ENCODE peak calls at places on chromosomes 7 and 10, in eight cellular contexts. U, Z, Q, T, L, W, V and G are unnamed samples.
A peak's percentile ranks its signal among the peaks of the same experiment; 100 is the strongest.

GRCh38 chr10:17029581-17030271 is 99.9 kb downstream of the CUBN start:
- DNase-seq in U (peak; percentile 74), Z (peak; percentile 53), Q (peak; percentile 66), T (peak; percentile 92), L (peak; percentile 80), W (peak; percentile 13), V (peak; percentile 23), G (peak; percentile 72)

GRCh38 chr10:23155166-23155565 is 36.9 kb upstream of the PTF1A start:
- DNase-seq in U (no peak), Z (no peak), Q (no peak), T (no peak), L (peak; percentile 26), W (no peak), V (no peak), G (peak; percentile 50)

GRCh38 chr10:34507217-34507616 is 307.9 kb downstream of the PARD3 start:
- DNase-seq in U (no peak), Z (no peak), Q (no peak), T (no peak), L (no peak), W (no peak), V (no peak), G (no peak)

GRCh38 chr7:5822742-5823503 is 41.5 kb upstream of the RNF216 start:
- DNase-seq in U (peak; percentile 97), Z (peak; percentile 96), Q (peak; percentile 98), T (peak; percentile 92), L (peak; percentile 96), W (peak; percentile 95), V (peak; percentile 92), G (peak; percentile 89)

GRCh38 chr10:87532696-87533095 is 28.0 kb downstream of the MINPP1 start:
- DNase-seq in U (no peak), Z (no peak), Q (no peak), T (no peak), L (no peak), W (no peak), V (no peak), G (no peak)

GRCh38 chr10:4725917-4726606 is 99.9 kb upstream of the AKR1E2 start:
- DNase-seq in U (no peak), Z (no peak), Q (no peak), T (peak; percentile 80), L (peak; percentile 83), W (peak; percentile 90), V (no peak), G (peak; percentile 83)

GRCh38 chr10:11335167-11335652 is 276.2 kb downstream of the USP6NL start:
- DNase-seq in U (peak; percentile 74), Z (no peak), Q (no peak), T (peak; percentile 17), L (no peak), W (no peak), V (no peak), G (peak; percentile 57)

GRCh38 chr10:97608991-97609561 is 19.6 kb downstream of the C10orf62 start:
- DNase-seq in U (peak; percentile 72), Z (no peak), Q (no peak), T (no peak), L (no peak), W (no peak), V (peak; percentile 3), G (no peak)

GRCh38 chr10:53430974-53431373 is 658.4 kb upstream of the MBL2 start:
- DNase-seq in U (no peak), Z (no peak), Q (no peak), T (no peak), L (no peak), W (no peak), V (no peak), G (no peak)

GRCh38 chr10:10830316-10831061 is 187.2 kb upstream of the CELF2 start:
- DNase-seq in U (no peak), Z (no peak), Q (no peak), T (peak; percentile 93), L (peak; percentile 53), W (no peak), V (no peak), G (peak; percentile 96)

GRCh38 chr7:144384555-144385245 is 18.8 kb downstream of the NOBOX start:
- DNase-seq in U (no peak), Z (no peak), Q (no peak), T (peak; percentile 77), L (peak; percentile 82), W (peak; percentile 45), V (no peak), G (peak; percentile 78)

GRCh38 chr7:155448632-155449007 is 9.3 kb upstream of the EN2 start:
- DNase-seq in U (no peak), Z (no peak), Q (no peak), T (no peak), L (no peak), W (no peak), V (no peak), G (no peak)

GRCh38 chr10:110503528-110504110 is 5.9 kb downstream of the DUSP5 start:
- DNase-seq in U (no peak), Z (no peak), Q (no peak), T (no peak), L (no peak), W (no peak), V (no peak), G (no peak)

GRCh38 chr7:72409638-72410015 is 2.5 kb downstream of the CALN1 start:
- DNase-seq in U (no peak), Z (no peak), Q (no peak), T (no peak), L (no peak), W (no peak), V (no peak), G (no peak)

GRCh38 chr7:21412291-21412896 is 15.5 kb upstream of the SP4 start:
- DNase-seq in U (no peak), Z (no peak), Q (no peak), T (peak; percentile 4), L (no peak), W (no peak), V (no peak), G (no peak)

GRCh38 chr7:155858521-155859061 is 46.3 kb upstream of the SHH start:
- DNase-seq in U (no peak), Z (no peak), Q (no peak), T (no peak), L (peak; percentile 93), W (peak; percentile 77), V (no peak), G (no peak)

GRCh38 chr7:100159099-100159623 is 638 bp upstream of the TRAPPC14 start:
- DNase-seq in U (no peak), Z (no peak), Q (no peak), T (no peak), L (peak; percentile 23), W (peak; percentile 41), V (no peak), G (no peak)

GRCh38 chr10:87862644-87863101 is 660 bp downstream of the KLLN start:
- DNase-seq in U (no peak), Z (no peak), Q (peak; percentile 76), T (no peak), L (peak; percentile 71), W (no peak), V (no peak), G (no peak)

GRCh38 chr7:81869670-81870069 is 99.8 kb upstream of the HGF start:
- DNase-seq in U (no peak), Z (no peak), Q (no peak), T (no peak), L (peak; percentile 1), W (no peak), V (no peak), G (peak; percentile 72)

GRCh38 chr10:79349766-79350406 is 2.6 kb downstream of the PPIF start:
- DNase-seq in U (no peak), Z (no peak), Q (no peak), T (no peak), L (no peak), W (no peak), V (no peak), G (no peak)

GRCh38 chr7:156074982-156075615 is 262.8 kb upstream of the SHH start:
- DNase-seq in U (peak; percentile 46), Z (no peak), Q (no peak), T (no peak), L (no peak), W (no peak), V (no peak), G (no peak)

GRCh38 chr10:24234784-24235183 is 25.8 kb downstream of the KIAA1217 start:
- DNase-seq in U (no peak), Z (no peak), Q (no peak), T (no peak), L (no peak), W (no peak), V (no peak), G (no peak)

GRCh38 chr10:43899224-43899959 is 250.7 kb upstream of the ZNF32 start:
- DNase-seq in U (no peak), Z (no peak), Q (no peak), T (no peak), L (peak; percentile 74), W (no peak), V (no peak), G (no peak)

GRCh38 chr7:11026452-11027359 is 53.0 kb downstream of the PHF14 start:
- DNase-seq in U (no peak), Z (no peak), Q (no peak), T (no peak), L (peak; percentile 1), W (no peak), V (peak; percentile 8), G (peak; percentile 12)

GRCh38 chr10:106577266-106577665 is 587.2 kb downstream of the SORCS1 start:
- DNase-seq in U (no peak), Z (no peak), Q (no peak), T (peak; percentile 62), L (peak; percentile 74), W (peak; percentile 3), V (peak; percentile 18), G (peak; percentile 68)

GRCh38 chr7:116788542-116789197 is 73.7 kb upstream of the CAPZA2 start:
- DNase-seq in U (no peak), Z (no peak), Q (no peak), T (no peak), L (no peak), W (no peak), V (no peak), G (peak; percentile 27)

GRCh38 chr7:151233111-151233701 is 923 bp downstream of the CHPF2 start:
- DNase-seq in U (peak; percentile 77), Z (peak; percentile 42), Q (peak; percentile 49), T (peak; percentile 83), L (peak; percentile 83), W (peak; percentile 56), V (peak; percentile 64), G (peak; percentile 87)

GRCh38 chr7:121832347-121832746 is 40.6 kb upstream of the PTPRZ1 start:
- DNase-seq in U (no peak), Z (no peak), Q (no peak), T (no peak), L (no peak), W (no peak), V (no peak), G (no peak)

GRCh38 chr7:149692056-149692455 is 81.3 kb downstream of the ZNF467 start:
- DNase-seq in U (no peak), Z (no peak), Q (no peak), T (no peak), L (no peak), W (no peak), V (no peak), G (no peak)

GRCh38 chr10:70130878-70131559 is 1.6 kb downstream of the AIFM2 start:
- DNase-seq in U (peak; percentile 64), Z (no peak), Q (no peak), T (peak; percentile 82), L (peak; percentile 33), W (peak; percentile 62), V (no peak), G (peak; percentile 77)

GRCh38 chr7:45601094-45601493 is 26.9 kb downstream of the ADCY1 start:
- DNase-seq in U (peak; percentile 28), Z (no peak), Q (no peak), T (no peak), L (no peak), W (no peak), V (no peak), G (no peak)